ENCODE peak calls at places on chromosomes 16 and 17, in six cellular contexts. A, U, Q, J, W and D are unnamed samples.

GRCh38 chr17:76670020-76670707 is 26.6 kb upstream of the ST6GALNAC1 start:
- DNase-seq in U (no peak), W (no peak), Q (no peak), J (no peak), A (no peak), D (no peak)

GRCh38 chr16:56645838-56646237 is 5.8 kb upstream of the MT1B start:
- DNase-seq in A (no peak), J (no peak), Q (no peak), U (no peak), W (no peak), D (no peak)

GRCh38 chr17:45270828-45271418 is 9.0 kb upstream of the SPATA32 start:
- DNase-seq in A (no peak), Q (no peak), W (no peak), U (no peak), J (no peak), D (no peak)

GRCh38 chr16:82776466-82777146 is 149.8 kb downstream of the CDH13 start:
- DNase-seq in A (no peak), J (no peak), Q (no peak), W (no peak), U (no peak), D (peak)

GRCh38 chr17:48841395-48841831 is 10.6 kb downstream of the CALCOCO2 start:
- DNase-seq in A (no peak), W (peak), U (no peak), J (no peak), Q (no peak), D (peak)

GRCh38 chr17:4808378-4808767 is 1.4 kb downstream of the PLD2 start:
- DNase-seq in U (no peak), J (no peak), Q (no peak), A (no peak), W (no peak), D (no peak)

GRCh38 chr17:7022791-7023571 is at the start of gene BCL6B:
- DNase-seq in U (no peak), Q (no peak), A (no peak), W (no peak), J (no peak), D (no peak)

GRCh38 chr17:909642-910323 is 69.8 kb downstream of the NXN start:
- DNase-seq in W (no peak), J (no peak), A (no peak), U (no peak), Q (no peak), D (peak)

GRCh38 chr17:1137465-1137894 is 42.3 kb downstream of the ABR start:
- DNase-seq in A (no peak), J (no peak), Q (no peak), W (no peak), U (no peak), D (no peak)

GRCh38 chr16:81251871-81252270 is 13.4 kb downstream of the BCO1 start:
- DNase-seq in J (no peak), A (no peak), Q (no peak), U (no peak), W (no peak), D (peak)

GRCh38 chr17:19746517-19746916 is 1.6 kb downstream of the ALDH3A1 start:
- DNase-seq in A (no peak), Q (no peak), J (no peak), W (no peak), U (no peak), D (no peak)

GRCh38 chr17:75271233-75271954 is 363 bp upstream of the MIF4GD start:
- DNase-seq in Q (peak), J (peak), A (no peak), W (no peak), U (no peak), D (peak)

GRCh38 chr17:38716368-38717005 is 11.4 kb downstream of the MLLT6 start:
- DNase-seq in Q (no peak), A (no peak), W (no peak), U (no peak), J (no peak), D (no peak)